ENCODE peak calls at places on chromosomes 7 and 10, in nine cellular contexts. B, V, W, L, U, T, C, P and X are unnamed samples.

GRCh38 chr10:78443900-78444571 is 410.4 kb downstream of the RPS24 start:
- DNase-seq in W (no peak), L (no peak), T (no peak), B (no peak), V (no peak), P (no peak), C (no peak), U (peak; percentile 19), X (no peak)

GRCh38 chr7:45089314-45089891 is 634 bp upstream of the NACAD start:
- DNase-seq in W (peak; percentile 56), P (peak; percentile 95), L (peak; percentile 91), T (peak; percentile 61), V (peak; percentile 15), U (peak; percentile 54), C (peak; percentile 86), B (peak; percentile 67), X (peak; percentile 74)

GRCh38 chr10:124601431-124602120 is 140.0 kb downstream of the LHPP start:
- DNase-seq in C (no peak), W (no peak), U (no peak), P (no peak), V (no peak), B (no peak), L (no peak), T (no peak), X (no peak)

GRCh38 chr10:105759741-105760140 is 1118.7 kb downstream of the SORCS3 start:
- DNase-seq in P (no peak), C (no peak), T (no peak), W (no peak), L (peak; percentile 77), U (no peak), B (no peak), V (no peak), X (no peak)

GRCh38 chr7:44845476-44845875 is 2.4 kb downstream of the H2AZ2 start:
- DNase-seq in U (no peak), T (no peak), W (no peak), L (no peak), C (no peak), B (no peak), V (no peak), P (no peak), X (no peak)

GRCh38 chr7:158264881-158265742 is 322.5 kb downstream of the PTPRN2 start:
- DNase-seq in W (no peak), B (no peak), V (no peak), T (no peak), C (no peak), U (no peak), P (peak; percentile 2), L (no peak), X (no peak)

GRCh38 chr7:48617988-48618387 is 306.4 kb upstream of the CDC14C start:
- DNase-seq in C (no peak), W (no peak), P (peak; percentile 15), U (no peak), V (no peak), T (no peak), L (no peak), B (no peak), X (no peak)

GRCh38 chr10:71630168-71630567 is 89.4 kb downstream of the C10orf105 start:
- DNase-seq in C (no peak), T (no peak), L (no peak), B (no peak), V (no peak), U (no peak), W (no peak), P (no peak), X (no peak)

GRCh38 chr7:50633414-50633710 is 68.2 kb upstream of the DDC start:
- DNase-seq in T (no peak), C (no peak), P (no peak), W (no peak), V (no peak), L (no peak), U (no peak), B (no peak), X (no peak)

GRCh38 chr7:49635800-49636199 is 137.6 kb upstream of the VWC2 start:
- DNase-seq in V (no peak), W (no peak), U (no peak), P (no peak), B (no peak), C (no peak), T (no peak), L (no peak), X (no peak)

GRCh38 chr10:69867699-69868558 is 66.2 kb downstream of the COL13A1 start:
- DNase-seq in P (no peak), T (no peak), U (no peak), L (peak; percentile 63), W (no peak), C (no peak), V (no peak), B (no peak), X (no peak)

GRCh38 chr7:146116452-146117219 is at the start of gene CNTNAP2:
- DNase-seq in W (peak; percentile 19), C (no peak), U (peak; percentile 12), B (peak; percentile 21), P (peak; percentile 67), V (no peak), L (peak; percentile 85), T (no peak), X (no peak)

GRCh38 chr7:149869291-149869650 is 4.5 kb upstream of the ATP6V0E2 start:
- DNase-seq in U (no peak), W (no peak), C (no peak), L (no peak), V (no peak), B (no peak), T (no peak), P (no peak), X (no peak)

GRCh38 chr7:108071551-108071950 is 58.6 kb downstream of the LAMB4 start:
- DNase-seq in B (no peak), U (no peak), W (no peak), V (no peak), C (no peak), T (no peak), P (no peak), L (no peak), X (no peak)

GRCh38 chr7:77710067-77710466 is 13.8 kb downstream of the RSBN1L start:
- DNase-seq in U (no peak), T (no peak), L (no peak), P (no peak), C (no peak), V (no peak), W (no peak), B (no peak), X (no peak)

GRCh38 chr10:132539894-132540293 is 2.3 kb downstream of the INPP5A start:
- DNase-seq in B (no peak), C (no peak), U (peak; percentile 66), T (no peak), V (no peak), P (no peak), L (no peak), W (no peak), X (no peak)

GRCh38 chr10:132539431-132539839 is 1.8 kb downstream of the INPP5A start:
- DNase-seq in U (no peak), V (peak; percentile 81), W (peak; percentile 37), C (no peak), B (no peak), P (peak; percentile 6), T (peak; percentile 76), L (no peak), X (no peak)

GRCh38 chr10:132541601-132542011 is 4.0 kb downstream of the INPP5A start:
- DNase-seq in V (no peak), C (peak; percentile 44), L (no peak), W (no peak), T (no peak), B (no peak), U (no peak), P (peak; percentile 11), X (no peak)

GRCh38 chr10:132541129-132541528 is 3.5 kb downstream of the INPP5A start:
- DNase-seq in V (no peak), W (no peak), B (no peak), U (no peak), L (no peak), C (no peak), P (peak; percentile 8), T (no peak), X (no peak)

GRCh38 chr10:132540456-132540855 is 2.9 kb downstream of the INPP5A start:
- DNase-seq in L (peak; percentile 67), U (peak; percentile 39), T (peak; percentile 60), V (no peak), C (no peak), B (no peak), W (peak; percentile 30), P (peak; percentile 23), X (no peak)
- TF ChIP-seq CTCF in L (no peak), U (peak; percentile 40), T (no peak), V (no peak), C (peak; percentile 24), B (peak; percentile 10), W (peak; percentile 47), P (no peak), X (no peak)

DNA sequence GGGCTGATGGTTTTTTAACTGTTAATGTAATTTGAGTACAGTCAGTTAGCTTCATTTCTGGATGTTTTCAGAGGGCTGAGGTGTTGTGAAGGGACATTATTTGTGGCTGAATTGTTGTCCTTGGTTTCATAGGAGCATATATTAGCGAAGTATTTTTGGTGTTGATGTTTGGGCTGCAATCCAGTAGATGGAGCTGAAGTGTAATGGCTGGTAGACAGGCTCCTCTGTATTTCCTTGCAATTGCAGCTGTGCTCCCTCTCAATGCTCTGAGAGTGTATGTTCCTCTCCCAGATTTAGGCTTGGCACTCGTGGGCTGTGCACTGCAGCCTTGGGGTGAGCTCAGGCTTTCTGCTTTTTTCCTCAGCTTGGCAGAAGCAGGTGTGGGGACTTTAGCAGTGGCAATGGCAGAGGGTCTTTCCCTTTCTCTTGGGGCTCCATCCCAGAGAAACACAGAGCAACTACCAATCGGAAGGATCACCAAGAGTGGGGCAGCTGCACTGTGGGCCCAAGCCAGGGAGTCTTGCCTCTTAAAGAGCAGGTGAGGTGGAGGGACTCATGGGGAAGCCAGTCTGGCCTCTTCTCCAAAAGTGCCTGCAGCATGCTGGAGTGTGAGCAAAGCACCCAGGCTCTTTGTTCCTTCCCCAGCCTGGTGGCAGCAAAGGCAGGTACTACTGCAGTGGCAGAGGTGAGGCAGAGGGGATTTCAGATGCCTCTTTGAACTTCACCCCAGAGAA is 544.4 kb downstream of the SH2D4B start:
- DNase-seq in T (no peak), U (no peak), V (no peak), B (no peak), L (peak; percentile 38), P (peak; percentile 27), W (no peak), C (no peak), X (no peak)
- TF ChIP-seq CTCF in T (no peak), U (no peak), V (no peak), B (peak; percentile 29), L (peak; percentile 55), P (no peak), W (no peak), C (peak; percentile 60), X (peak; percentile 29)

GRCh38 chr10:54800677-54801480 is at the start of gene PCDH15:
- DNase-seq in C (peak; percentile 4), P (peak; percentile 47), U (peak; percentile 31), W (no peak), B (no peak), T (no peak), L (peak; percentile 85), V (no peak), X (peak; percentile 51)
- TF ChIP-seq CTCF in C (peak; percentile 31), P (no peak), U (peak; percentile 38), W (peak; percentile 55), B (peak; percentile 46), T (no peak), L (peak; percentile 61), V (no peak), X (peak; percentile 66)

DNA sequence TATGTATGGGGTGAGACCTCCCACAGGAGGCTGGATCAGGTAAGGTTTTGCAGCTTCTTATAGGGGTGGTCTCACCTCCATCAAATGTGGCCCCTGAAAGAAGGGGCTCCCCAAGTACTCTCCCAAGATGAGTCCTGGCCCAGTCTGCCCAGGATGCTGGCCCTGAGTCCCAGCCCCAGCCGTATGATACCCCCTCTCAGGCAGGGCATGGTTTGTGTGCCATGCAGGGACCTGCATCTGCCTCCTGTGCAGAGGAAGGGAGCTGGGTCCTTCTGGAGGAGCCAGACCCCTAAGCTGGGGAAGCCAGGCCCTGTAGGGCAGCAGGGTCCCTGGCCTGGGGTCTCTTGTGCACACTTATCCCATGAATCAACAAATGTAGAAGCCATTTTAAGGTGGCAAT is 35.1 kb upstream of the ZNF716 start:
- DNase-seq in C (no peak), L (no peak), T (no peak), W (no peak), P (no peak), U (no peak), V (no peak), B (no peak), X (no peak)
- TF ChIP-seq CTCF in C (no peak), L (no peak), T (no peak), W (no peak), P (no peak), U (no peak), V (no peak), B (no peak), X (no peak)